ENCODE peak calls at places on chromosomes 6 and 20, in six cellular contexts. One of them, this sample, is unnamed.

GRCh38 chr20:57622579-57623381 is 2.6 kb upstream of the ZBP1 start:
- DNase-seq in adrenal gland: peak; percentile 41
- DNase-seq in ovary: no peak
- DNase-seq in GM23338: peak; percentile 80
- DNase-seq in kidney: peak; percentile 83
- DNase-seq in IMR-90: peak; percentile 37
- DNase-seq in this sample: no peak

GRCh38 chr6:116557863-116558262 is 4.3 kb downstream of the CALHM4 start:
- DNase-seq in adrenal gland: peak; percentile 88
- DNase-seq in ovary: no peak
- DNase-seq in GM23338: peak; percentile 27
- DNase-seq in kidney: no peak
- DNase-seq in IMR-90: peak; percentile 98
- DNase-seq in this sample: peak; percentile 88

GRCh38 chr6:139627091-139627490 is 252.6 kb upstream of the CITED2 start:
- DNase-seq in adrenal gland: no peak
- DNase-seq in ovary: no peak
- DNase-seq in GM23338: peak; percentile 71
- DNase-seq in kidney: no peak
- DNase-seq in IMR-90: no peak
- DNase-seq in this sample: no peak

GRCh38 chr6:80543598-80544181 is 437.2 kb downstream of the BCKDHB start:
- DNase-seq in adrenal gland: no peak
- DNase-seq in ovary: no peak
- DNase-seq in GM23338: peak; percentile 28
- DNase-seq in kidney: no peak
- DNase-seq in IMR-90: peak; percentile 90
- DNase-seq in this sample: no peak

GRCh38 chr20:10651227-10651990 is 22.4 kb downstream of the JAG1 start:
- DNase-seq in adrenal gland: no peak
- DNase-seq in ovary: peak; percentile 20
- DNase-seq in GM23338: no peak
- DNase-seq in kidney: no peak
- DNase-seq in IMR-90: peak; percentile 59
- DNase-seq in this sample: no peak

GRCh38 chr6:125802943-125803377 is 12.2 kb downstream of the NCOA7 start:
- DNase-seq in adrenal gland: no peak
- DNase-seq in ovary: no peak
- DNase-seq in GM23338: no peak
- DNase-seq in kidney: no peak
- DNase-seq in IMR-90: peak; percentile 37
- DNase-seq in this sample: no peak

GRCh38 chr6:100464162-100464851 is 414 bp downstream of the SIM1 start:
- DNase-seq in adrenal gland: no peak
- DNase-seq in ovary: no peak
- DNase-seq in GM23338: peak; percentile 44
- DNase-seq in kidney: peak; percentile 77
- DNase-seq in IMR-90: no peak
- DNase-seq in this sample: no peak

GRCh38 chr20:4029505-4030467 is 14.4 kb upstream of the RNF24 start:
- DNase-seq in adrenal gland: no peak
- DNase-seq in ovary: no peak
- DNase-seq in GM23338: no peak
- DNase-seq in kidney: no peak
- DNase-seq in IMR-90: no peak
- DNase-seq in this sample: no peak

GRCh38 chr6:133136177-133136896 is 104.8 kb upstream of the EYA4 start:
- DNase-seq in adrenal gland: no peak
- DNase-seq in ovary: no peak
- DNase-seq in GM23338: no peak
- DNase-seq in kidney: no peak
- DNase-seq in IMR-90: no peak
- DNase-seq in this sample: no peak

GRCh38 chr6:89977808-89978748 is 83.8 kb downstream of the GJA10 start:
- DNase-seq in adrenal gland: peak; percentile 30
- DNase-seq in ovary: no peak
- DNase-seq in GM23338: no peak
- DNase-seq in kidney: no peak
- DNase-seq in IMR-90: peak; percentile 93
- DNase-seq in this sample: peak; percentile 69

GRCh38 chr6:69894578-69895347 is 28.4 kb downstream of the COL19A1 start:
- DNase-seq in adrenal gland: no peak
- DNase-seq in ovary: no peak
- DNase-seq in GM23338: no peak
- DNase-seq in kidney: no peak
- DNase-seq in IMR-90: peak; percentile 53
- DNase-seq in this sample: peak; percentile 39

GRCh38 chr6:63805808-63806572 is 170.4 kb downstream of the PHF3 start:
- DNase-seq in adrenal gland: peak; percentile 19
- DNase-seq in ovary: no peak
- DNase-seq in GM23338: no peak
- DNase-seq in kidney: no peak
- DNase-seq in IMR-90: peak; percentile 95
- DNase-seq in this sample: peak; percentile 78

GRCh38 chr20:35232575-35232974 is 6.1 kb downstream of the MMP24 start:
- DNase-seq in adrenal gland: no peak
- DNase-seq in ovary: no peak
- DNase-seq in GM23338: no peak
- DNase-seq in kidney: no peak
- DNase-seq in IMR-90: peak; percentile 75
- DNase-seq in this sample: peak; percentile 11

GRCh38 chr6:130620338-130620781 is 206.8 kb upstream of the SMLR1 start:
- DNase-seq in adrenal gland: no peak
- DNase-seq in ovary: no peak
- DNase-seq in GM23338: no peak
- DNase-seq in kidney: no peak
- DNase-seq in IMR-90: no peak
- DNase-seq in this sample: no peak

GRCh38 chr6:117232191-117232590 is 33.2 kb upstream of the VGLL2 start:
- DNase-seq in adrenal gland: no peak
- DNase-seq in ovary: no peak
- DNase-seq in GM23338: no peak
- DNase-seq in kidney: no peak
- DNase-seq in IMR-90: no peak
- DNase-seq in this sample: no peak

GRCh38 chr6:92683769-92684168 is 735.6 kb downstream of the EPHA7 start:
- DNase-seq in adrenal gland: no peak
- DNase-seq in ovary: no peak
- DNase-seq in GM23338: no peak
- DNase-seq in kidney: no peak
- DNase-seq in IMR-90: no peak
- DNase-seq in this sample: no peak

GRCh38 chr6:17527076-17527475 is 73.0 kb upstream of the FAM8A1 start:
- DNase-seq in adrenal gland: no peak
- DNase-seq in ovary: no peak
- DNase-seq in GM23338: no peak
- DNase-seq in kidney: no peak
- DNase-seq in IMR-90: no peak
- DNase-seq in this sample: no peak

GRCh38 chr6:122653094-122653493 is 42.9 kb downstream of the PKIB start:
- DNase-seq in adrenal gland: no peak
- DNase-seq in ovary: no peak
- DNase-seq in GM23338: peak; percentile 11
- DNase-seq in kidney: no peak
- DNase-seq in IMR-90: peak; percentile 55
- DNase-seq in this sample: no peak

GRCh38 chr6:5004373-5005037 is 668 bp upstream of the RPP40 start:
- DNase-seq in adrenal gland: no peak
- DNase-seq in ovary: no peak
- DNase-seq in GM23338: no peak
- DNase-seq in kidney: no peak
- DNase-seq in IMR-90: no peak
- DNase-seq in this sample: no peak

GRCh38 chr6:159117541-159117940 is 51.7 kb upstream of the FNDC1 start:
- DNase-seq in adrenal gland: peak; percentile 51
- DNase-seq in ovary: no peak
- DNase-seq in GM23338: no peak
- DNase-seq in kidney: no peak
- DNase-seq in IMR-90: no peak
- DNase-seq in this sample: no peak
- H3K27ac ChIP-seq in adrenal gland: peak overlapping the region; percentile 75
- H3K27ac ChIP-seq in ovary: no peak overlapping the region
- H3K27ac ChIP-seq in GM23338: no peak overlapping the region
- H3K27ac ChIP-seq in kidney: no peak overlapping the region
- H3K27ac ChIP-seq in IMR-90: no peak overlapping the region
- H3K27ac ChIP-seq in this sample: no peak overlapping the region

GRCh38 chr6:11042750-11043551 is 1.2 kb downstream of the ELOVL2 start:
- DNase-seq in adrenal gland: no peak
- DNase-seq in ovary: no peak
- DNase-seq in GM23338: peak; percentile 29
- DNase-seq in kidney: no peak
- DNase-seq in IMR-90: peak; percentile 44
- DNase-seq in this sample: no peak
- H3K4me3 ChIP-seq in adrenal gland: no peak overlapping the region
- H3K4me3 ChIP-seq in ovary: no peak overlapping the region
- H3K4me3 ChIP-seq in GM23338: peak overlapping the region; percentile 70
- H3K4me3 ChIP-seq in kidney: no peak overlapping the region
- H3K4me3 ChIP-seq in IMR-90: peak overlapping the region; percentile 74
- H3K4me3 ChIP-seq in this sample: peak overlapping the region; percentile 59

GRCh38 chr20:19791887-19792286 is 33.8 kb downstream of the RIN2 start:
- DNase-seq in adrenal gland: no peak
- DNase-seq in ovary: no peak
- DNase-seq in GM23338: no peak
- DNase-seq in kidney: no peak
- DNase-seq in IMR-90: no peak
- DNase-seq in this sample: no peak

GRCh38 chr20:19789009-19789408 is 31.0 kb downstream of the RIN2 start:
- DNase-seq in adrenal gland: no peak
- DNase-seq in ovary: no peak
- DNase-seq in GM23338: peak; percentile 42
- DNase-seq in kidney: no peak
- DNase-seq in IMR-90: no peak
- DNase-seq in this sample: no peak

GRCh38 chr20:19786311-19786710 is 28.3 kb downstream of the RIN2 start:
- DNase-seq in adrenal gland: peak; percentile 46
- DNase-seq in ovary: no peak
- DNase-seq in GM23338: peak; percentile 60
- DNase-seq in kidney: no peak
- DNase-seq in IMR-90: peak; percentile 92
- DNase-seq in this sample: peak; percentile 88

GRCh38 chr20:19787366-19787765 is 29.3 kb downstream of the RIN2 start:
- DNase-seq in adrenal gland: no peak
- DNase-seq in ovary: no peak
- DNase-seq in GM23338: no peak
- DNase-seq in kidney: no peak
- DNase-seq in IMR-90: no peak
- DNase-seq in this sample: no peak

GRCh38 chr20:19789446-19789845 is 31.4 kb downstream of the RIN2 start:
- DNase-seq in adrenal gland: no peak
- DNase-seq in ovary: no peak
- DNase-seq in GM23338: peak; percentile 54
- DNase-seq in kidney: no peak
- DNase-seq in IMR-90: no peak
- DNase-seq in this sample: no peak
- TF ChIP-seq CTCF in adrenal gland: no peak
- TF ChIP-seq CTCF in ovary: no peak
- TF ChIP-seq CTCF in GM23338: peak; percentile 43
- TF ChIP-seq CTCF in kidney: no peak
- TF ChIP-seq CTCF in IMR-90: no peak
- TF ChIP-seq CTCF in this sample: no peak

GRCh38 chr6:111610548-111611172 is 5.0 kb upstream of the TRAF3IP2 start:
- DNase-seq in adrenal gland: peak; percentile 32
- DNase-seq in ovary: no peak
- DNase-seq in GM23338: no peak
- DNase-seq in kidney: no peak
- DNase-seq in IMR-90: no peak
- DNase-seq in this sample: no peak
- H3K27ac ChIP-seq in adrenal gland: no peak overlapping the region
- H3K27ac ChIP-seq in ovary: no peak overlapping the region
- H3K27ac ChIP-seq in GM23338: no peak overlapping the region
- H3K27ac ChIP-seq in kidney: no peak overlapping the region
- H3K27ac ChIP-seq in IMR-90: no peak overlapping the region
- H3K27ac ChIP-seq in this sample: no peak overlapping the region

GRCh38 chr20:31717478-31717946 is 5.2 kb downstream of the BCL2L1 start:
- DNase-seq in adrenal gland: no peak
- DNase-seq in ovary: no peak
- DNase-seq in GM23338: no peak
- DNase-seq in kidney: no peak
- DNase-seq in IMR-90: no peak
- DNase-seq in this sample: no peak

GRCh38 chr20:31715766-31716165 is 6.9 kb downstream of the BCL2L1 start:
- DNase-seq in adrenal gland: no peak
- DNase-seq in ovary: no peak
- DNase-seq in GM23338: no peak
- DNase-seq in kidney: no peak
- DNase-seq in IMR-90: no peak
- DNase-seq in this sample: no peak

GRCh38 chr20:31718952-31719643 is 3.6 kb downstream of the BCL2L1 start:
- DNase-seq in adrenal gland: no peak
- DNase-seq in ovary: no peak
- DNase-seq in GM23338: peak; percentile 40
- DNase-seq in kidney: no peak
- DNase-seq in IMR-90: no peak
- DNase-seq in this sample: no peak

GRCh38 chr20:31716351-31716750 is 6.3 kb downstream of the BCL2L1 start:
- DNase-seq in adrenal gland: no peak
- DNase-seq in ovary: no peak
- DNase-seq in GM23338: no peak
- DNase-seq in kidney: no peak
- DNase-seq in IMR-90: no peak
- DNase-seq in this sample: no peak

GRCh38 chr20:31716818-31717477 is 5.7 kb downstream of the BCL2L1 start:
- DNase-seq in adrenal gland: no peak
- DNase-seq in ovary: no peak
- DNase-seq in GM23338: no peak
- DNase-seq in kidney: no peak
- DNase-seq in IMR-90: no peak
- DNase-seq in this sample: no peak
- H3K4me3 ChIP-seq in adrenal gland: no peak overlapping the region
- H3K4me3 ChIP-seq in ovary: no peak overlapping the region
- H3K4me3 ChIP-seq in GM23338: no peak overlapping the region
- H3K4me3 ChIP-seq in kidney: peak overlapping the region; percentile 33
- H3K4me3 ChIP-seq in IMR-90: no peak overlapping the region
- H3K4me3 ChIP-seq in this sample: no peak overlapping the region

GRCh38 chr6:24933868-24934401 is 1.8 kb downstream of the RIPOR2 start:
- DNase-seq in adrenal gland: peak; percentile 12
- DNase-seq in ovary: no peak
- DNase-seq in GM23338: peak; percentile 96
- DNase-seq in kidney: no peak
- DNase-seq in IMR-90: no peak
- DNase-seq in this sample: no peak

GRCh38 chr6:24935323-24935722 is 437 bp downstream of the RIPOR2 start:
- DNase-seq in adrenal gland: no peak
- DNase-seq in ovary: no peak
- DNase-seq in GM23338: no peak
- DNase-seq in kidney: no peak
- DNase-seq in IMR-90: peak; percentile 50
- DNase-seq in this sample: no peak

GRCh38 chr6:24936641-24937317 is 1.0 kb upstream of the RIPOR2 start:
- DNase-seq in adrenal gland: no peak
- DNase-seq in ovary: no peak
- DNase-seq in GM23338: no peak
- DNase-seq in kidney: no peak
- DNase-seq in IMR-90: peak; percentile 58
- DNase-seq in this sample: no peak

GRCh38 chr6:24933266-24933665 is 2.5 kb downstream of the RIPOR2 start:
- DNase-seq in adrenal gland: no peak
- DNase-seq in ovary: no peak
- DNase-seq in GM23338: no peak
- DNase-seq in kidney: no peak
- DNase-seq in IMR-90: no peak
- DNase-seq in this sample: no peak

GRCh38 chr6:24935753-24936152 is at the start of gene RIPOR2:
- DNase-seq in adrenal gland: peak; percentile 19
- DNase-seq in ovary: no peak
- DNase-seq in GM23338: peak; percentile 87
- DNase-seq in kidney: no peak
- DNase-seq in IMR-90: no peak
- DNase-seq in this sample: no peak
- TF ChIP-seq CTCF in adrenal gland: no peak
- TF ChIP-seq CTCF in ovary: no peak
- TF ChIP-seq CTCF in GM23338: peak; percentile 44
- TF ChIP-seq CTCF in kidney: no peak
- TF ChIP-seq CTCF in IMR-90: no peak
- TF ChIP-seq CTCF in this sample: no peak

This sample was measured in AG04450.